ENCODE peak calls at places on chromosomes 3 and 15, in five cellular contexts. L, I, V, O and U are unnamed samples.

GRCh38 chr3:157830865-157831264 is 275.4 kb downstream of the SHOX2 start:
- DNase-seq in I (no peak), V (no peak), O (no peak), L (no peak), U (no peak)

GRCh38 chr15:76585573-76585892 is 249.0 kb downstream of the ISL2 start:
- DNase-seq in L (no peak), I (no peak), O (no peak), V (no peak), U (no peak)

GRCh38 chr15:23436421-23436820 is 10.6 kb downstream of the GOLGA6L2 start:
- DNase-seq in O (no peak), V (no peak), I (no peak), L (no peak), U (no peak)

GRCh38 chr3:116391296-116392201 is 53.7 kb downstream of the LSAMP start:
- DNase-seq in L (no peak), V (no peak), I (no peak), O (no peak), U (no peak)

GRCh38 chr3:135930243-135930642 is 35.3 kb upstream of the PPP2R3A start:
- DNase-seq in O (no peak), I (no peak), V (no peak), L (no peak), U (no peak)

GRCh38 chr3:46935168-46935858 is 41.2 kb downstream of the CCDC12 start:
- DNase-seq in I (peak), V (peak), L (peak), O (peak), U (no peak)

GRCh38 chr3:186985713-186986364 is 55.5 kb downstream of the ST6GAL1 start:
- DNase-seq in O (no peak), L (no peak), V (no peak), I (no peak), U (no peak)

GRCh38 chr3:129025691-129026435 is 24.8 kb downstream of the EFCC1 start:
- DNase-seq in V (peak), O (no peak), L (peak), I (no peak), U (no peak)

GRCh38 chr3:64445318-64446300 is 220.3 kb upstream of the PRICKLE2 start:
- DNase-seq in O (peak), L (peak), V (peak), I (peak), U (no peak)

GRCh38 chr3:67648701-67649100 is 5.7 kb downstream of the SUCLG2 start:
- DNase-seq in O (peak), V (peak), I (no peak), L (no peak), U (no peak)

GRCh38 chr3:185685231-185686035 is 99.3 kb downstream of the SENP2 start:
- DNase-seq in L (no peak), I (no peak), O (no peak), V (no peak), U (no peak)

GRCh38 chr3:185687479-185687878 is 101.4 kb downstream of the SENP2 start:
- DNase-seq in O (peak), I (no peak), L (no peak), V (no peak), U (no peak)

GRCh38 chr3:185693985-185694675 is 108.0 kb downstream of the SENP2 start:
- DNase-seq in O (peak), V (no peak), L (no peak), I (no peak), U (no peak)

GRCh38 chr3:185691622-185692021 is 105.5 kb downstream of the SENP2 start:
- DNase-seq in V (no peak), L (no peak), I (no peak), O (no peak), U (no peak)

DNA sequence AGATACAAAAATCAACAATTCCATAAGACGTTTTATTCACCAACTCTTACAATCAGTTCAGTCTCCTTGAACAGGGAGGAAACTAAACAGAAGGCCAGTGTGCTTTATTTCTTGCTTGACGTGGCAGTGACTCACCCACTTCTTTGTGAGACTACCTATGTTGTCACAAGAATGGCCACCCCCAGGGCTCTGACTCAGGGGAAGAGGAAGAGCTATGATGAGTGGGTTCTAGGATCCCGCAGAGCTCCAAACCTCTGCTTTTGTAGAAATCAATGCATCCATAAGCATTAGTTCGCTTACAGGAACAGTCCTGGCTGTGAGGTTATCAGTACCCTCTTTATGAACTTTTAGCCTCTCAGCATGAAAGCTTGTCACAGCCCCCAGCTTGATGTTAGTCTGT is 102.7 kb downstream of the SENP2 start:
- DNase-seq in O (peak), V (no peak), L (no peak), I (no peak), U (no peak)
- H3K27ac ChIP-seq in O (peak), V (no peak), L (no peak), I (no peak), U (no peak)

GRCh38 chr3:183427206-183428139 is 946 bp downstream of the MCF2L2 start:
- DNase-seq in L (no peak), O (no peak), I (no peak), V (peak), U (no peak)

GRCh38 chr3:183434503-183434902 is 6.1 kb upstream of the MCF2L2 start:
- DNase-seq in V (no peak), O (no peak), I (no peak), L (no peak), U (no peak)

GRCh38 chr3:183428140-183429023 is at the start of gene MCF2L2:
- DNase-seq in L (peak), V (peak), O (peak), I (peak), U (peak)

GRCh38 chr3:183434992-183435391 is 6.6 kb upstream of the MCF2L2 start:
- DNase-seq in V (no peak), L (no peak), I (no peak), O (no peak), U (no peak)

DNA sequence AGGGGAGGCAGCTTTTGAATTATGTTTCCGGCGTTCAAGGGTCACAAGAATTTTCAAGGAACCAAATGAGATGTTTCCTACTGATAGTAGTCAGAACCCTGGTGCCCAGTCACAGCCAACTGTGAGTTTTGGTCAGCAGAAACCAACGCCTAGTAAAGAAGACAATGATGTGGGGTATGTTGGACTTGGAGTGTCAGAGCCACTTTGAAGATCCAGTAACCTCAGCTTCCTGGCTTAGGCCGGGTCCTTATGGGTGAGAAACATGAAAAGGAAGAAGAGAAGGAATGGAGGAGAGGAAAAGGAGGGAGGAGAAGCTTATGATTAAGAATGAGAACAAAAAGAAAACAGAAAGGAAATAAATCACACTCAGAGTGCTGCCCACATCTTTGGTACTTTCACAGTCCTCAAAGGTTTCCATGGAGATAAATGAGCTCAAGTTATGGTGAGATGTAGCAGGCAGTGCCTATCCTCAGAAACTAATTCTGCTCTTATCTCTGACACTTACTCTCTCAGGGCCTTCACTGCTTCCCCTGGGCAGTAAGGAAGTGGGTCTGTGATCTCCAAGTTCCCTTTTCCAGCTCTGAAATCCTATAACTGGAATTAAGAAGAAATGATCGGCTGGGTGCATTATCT is 2.0 kb upstream of the MCF2L2 start:
- DNase-seq in L (no peak), I (no peak), O (no peak), V (no peak), U (no peak)
- H3K27ac ChIP-seq in L (no peak), I (no peak), O (no peak), V (no peak), U (no peak)

GRCh38 chr3:9347887-9348286 is 15.0 kb upstream of the THUMPD3 start:
- DNase-seq in L (no peak), O (peak), V (no peak), I (no peak), U (no peak)

GRCh38 chr3:9349321-9350117 is 13.3 kb upstream of the THUMPD3 start:
- DNase-seq in O (peak), I (no peak), L (no peak), V (no peak), U (no peak)

GRCh38 chr3:9352917-9353823 is 9.7 kb upstream of the THUMPD3 start:
- DNase-seq in V (peak), I (peak), O (peak), L (peak), U (no peak)

GRCh38 chr3:9347086-9347485 is 15.8 kb upstream of the THUMPD3 start:
- DNase-seq in O (peak), V (no peak), I (no peak), L (no peak), U (no peak)

DNA sequence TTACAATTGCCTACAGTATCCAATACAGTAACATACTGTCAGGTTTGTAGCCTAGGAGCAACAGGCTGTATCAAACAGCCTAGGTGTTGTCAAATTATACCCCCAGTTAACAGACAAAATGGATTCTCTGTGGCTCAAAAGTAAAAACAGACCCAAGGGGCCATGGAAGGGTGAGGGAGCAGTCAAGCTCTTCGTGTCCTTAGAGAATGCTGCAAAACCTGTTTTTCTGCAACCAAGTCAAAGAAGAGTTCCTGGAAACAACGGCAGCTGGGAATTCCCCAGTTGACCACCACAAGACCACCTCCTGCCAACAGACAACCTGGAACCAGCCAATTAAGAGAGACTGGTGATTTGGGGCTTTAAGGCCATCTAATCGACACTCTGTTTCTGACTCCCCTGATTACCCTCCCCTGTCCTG is 11.1 kb upstream of the THUMPD3 start:
- DNase-seq in V (no peak), I (no peak), O (no peak), L (no peak), U (no peak)
- H3K27ac ChIP-seq in V (no peak), I (no peak), O (no peak), L (no peak), U (no peak)

DNA sequence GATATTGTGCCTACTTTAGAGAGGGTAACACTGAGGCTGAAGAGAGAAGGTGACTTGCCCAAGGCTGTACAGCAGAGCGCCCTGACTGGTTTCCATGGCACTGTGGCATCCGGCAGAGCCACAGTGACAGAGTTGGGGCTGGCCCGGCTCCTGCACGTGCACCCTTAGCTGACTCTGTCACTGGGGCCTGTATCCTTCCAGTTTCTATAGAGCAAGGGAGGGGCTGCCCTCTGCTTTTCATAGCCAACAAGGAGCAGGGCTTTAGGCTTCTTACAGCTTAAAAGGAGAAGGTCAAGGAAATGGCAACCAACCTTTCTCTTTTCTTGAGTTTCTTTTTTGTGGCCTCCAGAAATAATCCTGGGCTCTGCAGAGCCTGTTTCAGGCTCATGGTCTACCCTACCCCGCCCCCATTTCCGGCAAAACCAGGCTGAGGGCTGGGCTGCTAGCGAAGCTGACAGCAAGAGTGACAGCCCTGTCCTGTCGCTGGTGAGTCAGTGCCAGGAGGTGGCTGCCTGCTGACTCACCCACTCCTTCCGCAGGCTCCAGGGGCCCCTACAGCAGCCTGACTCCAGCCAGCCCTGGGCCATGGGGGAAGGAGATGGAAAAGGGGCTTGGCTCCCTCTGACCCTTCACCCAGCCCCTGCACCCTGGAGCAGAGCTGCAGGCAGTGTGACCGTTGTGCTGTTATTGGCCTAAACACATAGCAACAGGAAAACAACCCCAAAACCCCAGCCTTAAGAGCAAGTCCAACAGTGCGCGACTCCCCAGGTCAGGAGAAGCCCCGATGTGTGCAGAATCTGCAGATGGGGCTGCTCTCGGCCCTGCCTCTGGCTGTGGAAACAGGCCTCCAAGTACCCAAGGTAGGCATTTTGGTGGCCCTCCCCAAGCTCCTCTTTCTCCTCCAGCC is 29.8 kb downstream of the SLC6A6 start:
- DNase-seq in V (no peak), L (peak), I (peak), O (peak), U (peak)
- H3K27ac ChIP-seq in V (no peak), L (peak), I (peak), O (peak), U (peak)

DNA sequence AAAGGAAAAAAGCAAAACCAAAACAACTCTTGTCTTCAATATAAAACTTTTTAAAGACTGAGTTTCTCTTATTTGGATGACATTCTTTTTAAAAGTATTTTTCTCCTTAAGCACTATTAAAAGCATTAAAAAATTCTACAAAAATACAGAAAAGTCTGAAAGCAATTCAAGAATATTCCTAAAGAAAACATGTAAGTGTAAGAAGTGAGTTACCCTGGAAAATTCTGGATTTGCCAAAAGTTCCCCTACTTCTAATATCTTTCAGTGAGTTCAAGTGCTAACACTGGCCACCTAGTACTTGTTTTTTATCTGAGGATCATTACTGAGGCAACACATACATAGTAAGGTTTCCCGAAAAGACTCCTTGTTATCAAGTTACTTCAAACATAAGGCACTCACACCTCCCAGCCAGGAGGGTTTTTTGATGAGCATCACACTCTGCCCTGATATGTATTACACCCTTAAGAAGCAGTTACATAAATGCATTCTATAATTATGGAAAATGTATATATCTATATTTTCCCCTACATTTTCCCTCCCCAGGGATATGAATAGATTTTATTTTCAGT is 158.4 kb downstream of the TIGIT start:
- DNase-seq in O (peak), I (no peak), V (no peak), L (no peak), U (no peak)
- H3K27ac ChIP-seq in O (peak), I (peak), V (no peak), L (peak), U (peak)

DNA sequence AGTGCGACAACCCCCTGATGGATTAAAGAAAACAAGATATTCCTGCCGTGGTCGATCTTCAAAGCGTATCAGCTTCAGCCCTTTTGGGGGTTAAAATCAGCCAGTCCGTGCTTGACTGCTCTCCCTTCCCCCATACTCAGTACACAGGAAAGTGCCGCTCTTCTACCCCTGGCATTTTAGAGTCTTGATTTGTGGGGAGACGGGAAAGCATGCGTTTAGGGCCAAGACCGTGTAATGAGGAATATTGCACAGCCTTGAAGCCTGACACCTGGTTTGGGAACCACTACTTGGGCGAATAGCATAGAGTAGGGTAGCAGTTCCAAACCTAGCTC is 540 bp upstream of the EDC3 start:
- DNase-seq in L (no peak), I (no peak), V (no peak), O (no peak), U (no peak)
- H3K27ac ChIP-seq in L (peak), I (no peak), V (peak), O (peak), U (peak)

GRCh38 chr3:50158747-50159146 is 3.6 kb downstream of the SEMA3F start:
- DNase-seq in V (no peak), L (no peak), O (no peak), I (no peak), U (no peak)
- H3K27ac ChIP-seq in V (peak), L (peak), O (no peak), I (no peak), U (no peak)

GRCh38 chr3:183699238-183699947 is 1.8 kb downstream of the YEATS2 start:
- DNase-seq in V (no peak), L (no peak), O (no peak), I (no peak), U (no peak)
- H3K27ac ChIP-seq in V (no peak), L (peak), O (peak), I (no peak), U (peak)